ENCODE peak calls at places on chromosomes 4 and X, in four cellular contexts. K is astrocyte, C is heart left ventricle, N is BE2C. X is an unnamed sample. For H3K9me3, the result is how much of the 10 kb centered on the place peaks cover.

GRCh38 chr4:89949782-89950387 is 55.2 kb downstream of the MMRN1 start:
- DNase-seq in K (no peak), C (no peak), N (no peak), X (no peak)

GRCh38 chr4:5972571-5972970 is 45.7 kb downstream of the C4orf50 start:
- DNase-seq in K (no peak), C (no peak), N (no peak), X (no peak)

GRCh38 chrX:119071381-119071780 is 1.4 kb upstream of the CT47C1 start:
- DNase-seq in K (no peak), C (no peak), N (no peak), X (no peak)

GRCh38 chrX:17590892-17591740 is 146.2 kb upstream of the SCML1 start:
- DNase-seq in K (peak), C (peak), N (peak), X (peak)

GRCh38 chr4:16642897-16643296 is 255.5 kb downstream of the LDB2 start:
- DNase-seq in K (no peak), C (no peak), N (no peak), X (no peak)

GRCh38 chr4:55071951-55072350 is 53.4 kb downstream of the KDR start:
- DNase-seq in K (no peak), C (no peak), N (no peak), X (no peak)

GRCh38 chr4:7911044-7911578 is 28.6 kb downstream of the AFAP1 start:
- DNase-seq in K (peak), C (peak), N (peak), X (peak)

GRCh38 chrX:574355-574754 is 56.2 kb upstream of the SHOX start:
- DNase-seq in K (no peak), C (no peak), N (no peak), X (no peak)

GRCh38 chrX:119273807-119274192 is 37.7 kb downstream of the PGRMC1 start:
- DNase-seq in K (no peak), C (no peak), N (no peak), X (no peak)

GRCh38 chr4:38128478-38129451 is 168.6 kb downstream of the PTTG2 start:
- DNase-seq in K (peak), C (peak), N (no peak), X (no peak)

GRCh38 chr4:20612313-20612712 is 87.9 kb upstream of the PACRGL start:
- DNase-seq in K (peak), C (no peak), N (no peak), X (no peak)

GRCh38 chr4:94452476-94453300 is 946 bp downstream of the PDLIM5 start:
- DNase-seq in K (peak), C (peak), N (peak), X (peak)

GRCh38 chrX:68889244-68889643 is 60.4 kb downstream of the EFNB1 start:
- DNase-seq in K (no peak), C (no peak), N (no peak), X (no peak)

GRCh38 chrX:79728421-79728820 is 286.1 kb upstream of the TBX22 start:
- DNase-seq in K (no peak), C (no peak), N (no peak), X (no peak)
- H3K9me3 ChIP-seq in K (under half), C (under half), N (under half), X (under half)

GRCh38 chrX:40171513-40172168 is 73.9 kb upstream of the BCOR start:
- DNase-seq in K (peak), C (no peak), N (no peak), X (peak)
- H3K9me3 ChIP-seq in K (under half), C (under half), N (under half), X (under half)

GRCh38 chrX:46502848-46503247 is 42.4 kb downstream of the ZNF674 start:
- DNase-seq in K (no peak), C (no peak), N (no peak), X (no peak)

DNA sequence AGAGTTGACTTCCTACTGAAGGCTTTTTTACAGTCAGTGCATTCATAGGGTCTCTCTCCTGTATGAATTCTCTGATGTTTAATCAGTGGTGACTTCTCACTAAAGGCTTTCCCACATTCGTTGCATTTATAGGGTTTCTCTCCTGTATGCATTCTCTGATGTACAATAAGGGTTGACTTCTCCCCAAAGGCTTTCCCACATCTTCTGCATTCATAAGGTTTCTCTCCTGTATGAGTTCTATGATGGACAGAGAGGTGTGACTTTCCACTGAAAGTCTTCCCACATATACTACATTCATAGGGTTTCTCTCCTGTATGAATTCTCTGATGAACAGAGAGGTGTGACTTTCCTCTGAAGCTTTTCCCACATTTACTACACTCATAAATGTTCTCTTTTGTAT is 45.2 kb downstream of the ZNF674 start:
- DNase-seq in K (no peak), C (no peak), N (no peak), X (no peak)
- H3K9me3 ChIP-seq in K (under half), C (under half), N (under half), X (under half)

GRCh38 chr4:18914182-18914581 is 892.6 kb upstream of the LCORL start:
- DNase-seq in K (peak), C (no peak), N (no peak), X (no peak)
- H3K9me3 ChIP-seq in K (under half), C (under half), N (under half), X (under half)

DNA sequence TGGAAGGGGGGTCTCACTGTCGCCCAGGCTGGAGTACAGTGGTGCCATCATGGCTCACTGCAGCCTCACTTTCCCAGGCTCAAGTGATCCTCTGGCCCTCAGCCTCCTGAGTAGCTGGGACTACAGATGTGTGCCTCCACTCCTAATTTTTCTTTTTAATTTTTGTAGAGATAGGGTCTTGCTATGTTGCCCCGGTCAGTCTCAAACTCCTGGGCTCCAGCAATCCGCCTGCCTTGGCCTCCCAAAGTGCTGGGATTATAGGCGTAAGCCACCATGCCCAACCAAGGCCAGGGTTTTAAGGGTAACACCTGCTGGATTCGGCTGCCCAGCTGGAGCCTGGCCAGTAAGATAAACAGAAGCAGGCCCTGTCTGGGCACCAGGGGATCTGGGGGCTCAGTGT is 3.4 kb downstream of the TREX2 start:
- DNase-seq in K (no peak), C (no peak), N (no peak), X (no peak)
- H3K9me3 ChIP-seq in K (under half), C (under half), N (under half), X (under half)